ENCODE peak calls at places on chromosome 10, in four cellular contexts. E, R, A and J are unnamed samples.

GRCh38 chr10:73591578-73591902 is 398 bp upstream of the USP54 start:
- DNase-seq in E (no peak), R (no peak), A (no peak), J (no peak)

GRCh38 chr10:91528080-91528479 is 104.8 kb downstream of the PPP1R3C start:
- DNase-seq in E (no peak), R (no peak), A (no peak), J (no peak)

GRCh38 chr10:95906675-95907453 is 911 bp upstream of the CC2D2B start:
- DNase-seq in E (no peak), R (peak), A (peak), J (peak)

GRCh38 chr10:23196201-23196600 is 4.1 kb downstream of the PTF1A start:
- DNase-seq in E (no peak), R (no peak), A (no peak), J (no peak)

GRCh38 chr10:24821986-24822385 is 98.3 kb upstream of the ARHGAP21 start:
- DNase-seq in E (no peak), R (no peak), A (peak), J (no peak)

GRCh38 chr10:86684305-86684704 is 16.0 kb downstream of the LDB3 start:
- DNase-seq in E (no peak), R (no peak), A (peak), J (no peak)

GRCh38 chr10:12605580-12606405 is 256.4 kb downstream of the CAMK1D start:
- DNase-seq in E (no peak), R (peak), A (peak), J (peak)

GRCh38 chr10:123993534-123994416 is 99.6 kb downstream of the CHST15 start:
- DNase-seq in E (no peak), R (no peak), A (no peak), J (no peak)

GRCh38 chr10:53140516-53140915 is 367.9 kb upstream of the MBL2 start:
- DNase-seq in E (no peak), R (no peak), A (peak), J (peak)

GRCh38 chr10:11208908-11209809 is 191.5 kb downstream of the CELF2 start:
- DNase-seq in E (no peak), R (peak), A (no peak), J (no peak)

GRCh38 chr10:112848868-112849267 is 101.2 kb upstream of the TCF7L2 start:
- DNase-seq in E (no peak), R (no peak), A (no peak), J (no peak)

GRCh38 chr10:47059606-47060311 is 148.5 kb downstream of the PTPN20 start:
- DNase-seq in E (no peak), R (no peak), A (no peak), J (no peak)

GRCh38 chr10:102068216-102068615 is 3.1 kb downstream of the HPS6 start:
- DNase-seq in E (no peak), R (no peak), A (no peak), J (no peak)

GRCh38 chr10:79401015-79401921 is 44.2 kb downstream of the ZCCHC24 start:
- DNase-seq in E (no peak), R (no peak), A (no peak), J (no peak)

GRCh38 chr10:29309465-29309864 is 20.6 kb downstream of the LYZL1 start:
- DNase-seq in E (no peak), R (no peak), A (no peak), J (no peak)

GRCh38 chr10:13335881-13336280 is 12.2 kb downstream of the SEPHS1 start:
- DNase-seq in E (no peak), R (no peak), A (no peak), J (no peak)

GRCh38 chr10:71634531-71635164 is 84.9 kb downstream of the C10orf105 start:
- DNase-seq in E (no peak), R (no peak), A (no peak), J (no peak)

GRCh38 chr10:30068482-30069223 is 9.3 kb upstream of the JCAD start:
- DNase-seq in E (no peak), R (no peak), A (no peak), J (no peak)

GRCh38 chr10:34742456-34742855 is 72.6 kb downstream of the PARD3 start:
- DNase-seq in E (no peak), R (no peak), A (no peak), J (no peak)

GRCh38 chr10:15035385-15036301 is 8.1 kb upstream of the OLAH start:
- DNase-seq in E (no peak), R (no peak), A (peak), J (peak)